ENCODE peak calls at places on chromosomes 5 and 9, in four cellular contexts. One of them, this sample, is unnamed.

GRCh38 chr5:16568875-16569580 is 47.8 kb downstream of the RETREG1 start:
- DNase-seq in SK-N-SH: peak; percentile 80
- DNase-seq in PC-3: no peak
- DNase-seq in fibroblast of lung: peak; percentile 17
- DNase-seq in this sample: no peak

GRCh38 chr5:67577424-67577823 is 380.8 kb upstream of the CD180 start:
- DNase-seq in SK-N-SH: no peak
- DNase-seq in PC-3: peak; percentile 60
- DNase-seq in fibroblast of lung: peak; percentile 82
- DNase-seq in this sample: no peak

GRCh38 chr5:150596826-150597225 is 43.6 kb upstream of the SYNPO start:
- DNase-seq in SK-N-SH: no peak
- DNase-seq in PC-3: no peak
- DNase-seq in fibroblast of lung: no peak
- DNase-seq in this sample: no peak

GRCh38 chr5:124602925-124603650 is 143.4 kb downstream of the ZNF608 start:
- DNase-seq in SK-N-SH: peak; percentile 52
- DNase-seq in PC-3: no peak
- DNase-seq in fibroblast of lung: no peak
- DNase-seq in this sample: no peak

GRCh38 chr9:114154597-114155102 is 687 bp upstream of the COL27A1 start:
- DNase-seq in SK-N-SH: no peak
- DNase-seq in PC-3: no peak
- DNase-seq in fibroblast of lung: no peak
- DNase-seq in this sample: no peak

GRCh38 chr5:153629027-153629426 is 138.6 kb downstream of the GRIA1 start:
- DNase-seq in SK-N-SH: peak; percentile 1
- DNase-seq in PC-3: peak; percentile 74
- DNase-seq in fibroblast of lung: peak; percentile 97
- DNase-seq in this sample: peak; percentile 40

GRCh38 chr5:84292000-84292642 is 92.6 kb downstream of the EDIL3 start:
- DNase-seq in SK-N-SH: no peak
- DNase-seq in PC-3: no peak
- DNase-seq in fibroblast of lung: no peak
- DNase-seq in this sample: no peak

GRCh38 chr5:17186271-17186670 is 31.2 kb upstream of the BASP1 start:
- DNase-seq in SK-N-SH: no peak
- DNase-seq in PC-3: no peak
- DNase-seq in fibroblast of lung: no peak
- DNase-seq in this sample: no peak

GRCh38 chr9:120909904-120910303 is 16.7 kb downstream of the TRAF1 start:
- DNase-seq in SK-N-SH: no peak
- DNase-seq in PC-3: peak; percentile 57
- DNase-seq in fibroblast of lung: no peak
- DNase-seq in this sample: peak; percentile 32

GRCh38 chr5:65734921-65735320 is 12.9 kb downstream of the NLN start:
- DNase-seq in SK-N-SH: no peak
- DNase-seq in PC-3: no peak
- DNase-seq in fibroblast of lung: no peak
- DNase-seq in this sample: no peak

GRCh38 chr5:36948650-36949049 is 72.1 kb downstream of the NIPBL start:
- DNase-seq in SK-N-SH: no peak
- DNase-seq in PC-3: peak; percentile 10
- DNase-seq in fibroblast of lung: no peak
- DNase-seq in this sample: no peak

GRCh38 chr5:43155394-43156096 is 34.8 kb downstream of the ZNF131 start:
- DNase-seq in SK-N-SH: no peak
- DNase-seq in PC-3: no peak
- DNase-seq in fibroblast of lung: no peak
- DNase-seq in this sample: no peak
- H4K20me1 ChIP-seq in SK-N-SH: peaks cover 5% of the 10 kb centered on the region
- H4K20me1 ChIP-seq in PC-3: peaks cover 5% of the 10 kb centered on the region
- H4K20me1 ChIP-seq in fibroblast of lung: no peaks in the 10 kb centered on the region
- H4K20me1 ChIP-seq in this sample: peaks cover 12% of the 10 kb centered on the region

DNA sequence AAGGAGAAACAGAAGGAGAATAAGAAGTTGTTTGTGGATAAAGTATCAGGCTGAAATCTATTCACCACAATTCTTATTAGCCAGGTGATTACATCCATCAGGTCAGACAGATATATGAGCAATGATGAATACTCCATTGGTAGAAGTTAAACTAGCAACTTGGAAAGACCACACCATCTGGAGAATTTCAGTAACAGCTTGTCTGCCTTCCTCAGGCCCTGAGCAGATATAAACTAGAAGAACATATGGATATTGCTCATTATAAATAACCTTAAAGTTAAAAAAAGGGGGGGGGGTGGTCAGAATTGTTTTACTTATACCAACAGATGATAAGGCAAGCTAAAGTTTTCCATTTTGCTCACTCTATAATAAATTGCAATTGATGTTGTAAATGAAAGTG is 10.4 kb downstream of the DAB2 start:
- DNase-seq in SK-N-SH: no peak
- DNase-seq in PC-3: no peak
- DNase-seq in fibroblast of lung: peak; percentile 59
- DNase-seq in this sample: no peak
- H4K20me1 ChIP-seq in SK-N-SH: peaks cover 10% of the 10 kb centered on the region
- H4K20me1 ChIP-seq in PC-3: peaks cover 8% of the 10 kb centered on the region
- H4K20me1 ChIP-seq in fibroblast of lung: peaks cover 7% of the 10 kb centered on the region
- H4K20me1 ChIP-seq in this sample: no peaks in the 10 kb centered on the region

DNA sequence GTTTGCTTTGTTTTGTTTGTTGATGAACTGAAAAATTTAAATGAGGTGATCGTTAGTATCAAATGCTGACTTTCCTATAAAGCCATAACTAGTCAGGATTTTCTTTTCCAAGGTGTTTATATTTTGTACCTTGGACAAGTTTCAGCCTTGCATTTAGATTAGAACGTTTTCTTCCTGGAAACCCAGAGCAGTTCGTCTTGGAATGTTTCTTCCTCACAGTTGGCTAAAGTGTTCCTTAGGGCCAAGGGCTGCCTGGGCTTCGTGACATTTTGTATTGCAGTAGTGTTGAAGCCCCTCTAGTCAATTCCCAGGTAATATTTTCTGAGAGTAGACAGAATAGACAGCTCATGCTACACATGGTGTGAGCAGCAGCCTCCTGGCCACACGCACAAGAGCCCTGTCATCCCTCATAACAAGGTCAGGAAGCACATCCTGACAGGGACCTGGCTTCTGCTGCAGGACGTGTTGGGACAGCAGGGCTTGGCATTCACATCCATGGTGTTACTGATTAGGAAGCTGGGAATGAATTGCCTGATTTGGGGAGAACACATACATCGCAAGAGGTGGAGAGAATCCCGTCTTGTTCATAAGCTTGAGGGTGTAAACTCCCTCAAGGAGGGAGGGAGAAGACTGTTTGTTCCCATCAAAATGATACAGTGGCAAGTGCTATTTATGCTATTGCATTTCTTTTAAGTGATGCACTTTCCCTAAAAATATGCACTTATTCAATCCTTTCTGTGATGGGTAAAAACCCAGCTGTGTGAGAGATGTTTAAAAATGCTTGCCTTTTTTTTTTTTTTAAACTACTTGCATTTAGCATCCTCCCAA is 31.7 kb downstream of the FUBP3 start:
- DNase-seq in SK-N-SH: no peak
- DNase-seq in PC-3: no peak
- DNase-seq in fibroblast of lung: no peak
- DNase-seq in this sample: no peak
- H4K20me1 ChIP-seq in SK-N-SH: peaks cover 26% of the 10 kb centered on the region
- H4K20me1 ChIP-seq in PC-3: peaks cover 5% of the 10 kb centered on the region
- H4K20me1 ChIP-seq in fibroblast of lung: no peaks in the 10 kb centered on the region
- H4K20me1 ChIP-seq in this sample: peaks cover 38% of the 10 kb centered on the region

GRCh38 chr9:135908334-135909204 is 1.2 kb upstream of the CAMSAP1 start:
- DNase-seq in SK-N-SH: no peak
- DNase-seq in PC-3: peak; percentile 60
- DNase-seq in fibroblast of lung: no peak
- DNase-seq in this sample: no peak
- H4K20me1 ChIP-seq in SK-N-SH: peaks cover 28% of the 10 kb centered on the region
- H4K20me1 ChIP-seq in PC-3: peaks cover 9% of the 10 kb centered on the region
- H4K20me1 ChIP-seq in fibroblast of lung: peaks cover 2% of the 10 kb centered on the region
- H4K20me1 ChIP-seq in this sample: no peaks in the 10 kb centered on the region

GRCh38 chr5:671459-672328 is 21.5 kb downstream of the TPPP start:
- DNase-seq in SK-N-SH: peak; percentile 92
- DNase-seq in PC-3: peak; percentile 74
- DNase-seq in fibroblast of lung: peak; percentile 39
- DNase-seq in this sample: peak; percentile 52
- H4K20me1 ChIP-seq in SK-N-SH: peaks cover 3% of the 10 kb centered on the region
- H4K20me1 ChIP-seq in PC-3: no peaks in the 10 kb centered on the region
- H4K20me1 ChIP-seq in fibroblast of lung: no peaks in the 10 kb centered on the region
- H4K20me1 ChIP-seq in this sample: peaks cover 43% of the 10 kb centered on the region

DNA sequence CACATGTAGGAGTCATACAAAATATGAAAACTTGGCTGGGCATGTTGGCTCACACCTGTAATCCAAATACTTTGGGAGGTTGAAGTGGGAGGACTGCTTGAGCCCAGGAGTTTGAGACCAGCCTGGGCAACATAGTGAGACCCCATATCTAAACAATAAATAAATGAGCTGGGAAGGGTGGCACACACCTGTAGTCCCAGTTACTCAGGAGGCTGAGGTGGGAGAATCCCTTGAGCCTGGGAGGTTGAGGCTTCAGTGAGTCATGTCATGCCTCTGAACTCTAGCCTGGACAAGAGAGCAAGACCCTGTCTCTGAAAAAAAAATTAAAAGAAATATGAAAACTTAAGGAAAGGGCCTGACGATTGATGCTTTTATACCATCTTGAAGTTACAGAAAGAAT is 112.4 kb upstream of the RAI14 start:
- DNase-seq in SK-N-SH: no peak
- DNase-seq in PC-3: no peak
- DNase-seq in fibroblast of lung: no peak
- DNase-seq in this sample: no peak
- H4K20me1 ChIP-seq in SK-N-SH: no peaks in the 10 kb centered on the region
- H4K20me1 ChIP-seq in PC-3: no peaks in the 10 kb centered on the region
- H4K20me1 ChIP-seq in fibroblast of lung: no peaks in the 10 kb centered on the region
- H4K20me1 ChIP-seq in this sample: no peaks in the 10 kb centered on the region

GRCh38 chr9:127793093-127793708 is 7.4 kb downstream of the CDK9 start:
- DNase-seq in SK-N-SH: no peak
- DNase-seq in PC-3: no peak
- DNase-seq in fibroblast of lung: peak; percentile 50
- DNase-seq in this sample: no peak

GRCh38 chr9:127792417-127793031 is 6.7 kb downstream of the CDK9 start:
- DNase-seq in SK-N-SH: no peak
- DNase-seq in PC-3: no peak
- DNase-seq in fibroblast of lung: no peak
- DNase-seq in this sample: peak; percentile 21

GRCh38 chr9:127790094-127790855 is 4.4 kb downstream of the CDK9 start:
- DNase-seq in SK-N-SH: no peak
- DNase-seq in PC-3: no peak
- DNase-seq in fibroblast of lung: no peak
- DNase-seq in this sample: no peak

GRCh38 chr9:127789179-127789578 is 3.3 kb downstream of the CDK9 start:
- DNase-seq in SK-N-SH: no peak
- DNase-seq in PC-3: no peak
- DNase-seq in fibroblast of lung: no peak
- DNase-seq in this sample: no peak

DNA sequence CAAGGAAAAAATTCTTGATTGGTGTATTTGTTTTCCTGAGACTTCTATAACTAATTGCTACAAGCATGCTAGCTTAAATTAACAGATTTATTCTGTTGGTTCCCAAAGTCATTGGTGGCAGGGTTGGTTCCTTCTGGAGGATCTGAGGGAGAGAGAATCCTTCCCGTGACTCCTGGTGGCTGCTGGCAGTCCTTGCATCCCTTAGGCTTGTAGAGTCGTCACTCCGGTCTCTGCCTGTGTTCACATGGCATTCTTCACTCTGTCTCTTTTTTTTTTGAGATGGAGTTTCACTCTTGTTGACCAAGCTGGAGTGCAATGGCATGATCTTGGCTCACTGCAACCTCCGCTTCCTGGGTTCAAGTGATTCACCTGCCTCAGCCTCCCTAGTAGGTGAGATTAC is 5.3 kb downstream of the CDK9 start:
- DNase-seq in SK-N-SH: no peak
- DNase-seq in PC-3: no peak
- DNase-seq in fibroblast of lung: no peak
- DNase-seq in this sample: no peak
- H4K20me1 ChIP-seq in SK-N-SH: peaks cover 74% of the 10 kb centered on the region
- H4K20me1 ChIP-seq in PC-3: peaks cover 32% of the 10 kb centered on the region
- H4K20me1 ChIP-seq in fibroblast of lung: no peaks in the 10 kb centered on the region
- H4K20me1 ChIP-seq in this sample: peaks cover 65% of the 10 kb centered on the region